ENCODE peak calls at places on chromosomes 7 and 10, in five cellular contexts. O, W, M, Z and P are unnamed samples.

GRCh38 chr10:101085846-101086245 is 24.1 kb downstream of the KAZALD1 start:
- DNase-seq in O (no peak), M (no peak), Z (no peak), W (no peak), P (no peak)

GRCh38 chr7:142319970-142320369 is 62.1 kb upstream of the PRSS58 start:
- DNase-seq in Z (no peak), M (no peak), O (peak; percentile 50), W (no peak), P (no peak)

GRCh38 chr10:86025509-86025908 is 341.1 kb downstream of the GRID1 start:
- DNase-seq in W (no peak), M (no peak), Z (no peak), O (no peak), P (no peak)

GRCh38 chr10:121900443-121901174 is 27.2 kb downstream of the ATE1 start:
- DNase-seq in O (peak; percentile 38), Z (no peak), M (peak; percentile 62), W (no peak), P (peak; percentile 52)

GRCh38 chr10:14500172-14500765 is 169.5 kb upstream of the FRMD4A start:
- DNase-seq in M (no peak), O (no peak), W (no peak), Z (no peak), P (no peak)

GRCh38 chr10:66931340-66931948 is 5.6 kb downstream of the LRRTM3 start:
- DNase-seq in M (peak; percentile 43), Z (no peak), O (peak; percentile 50), W (peak; percentile 8), P (peak; percentile 55)

GRCh38 chr7:30321992-30322637 is 37.7 kb downstream of the ZNRF2 start:
- DNase-seq in Z (no peak), W (peak; percentile 74), M (no peak), O (no peak), P (no peak)

GRCh38 chr7:35993663-35994622 is 159.1 kb upstream of the EEPD1 start:
- DNase-seq in Z (no peak), O (no peak), W (no peak), M (peak; percentile 30), P (no peak)

GRCh38 chr7:154627571-154628290 is 375.2 kb downstream of the PAXIP1 start:
- DNase-seq in W (no peak), M (no peak), O (no peak), Z (no peak), P (no peak)

GRCh38 chr10:129877773-129878371 is 86.2 kb downstream of the EBF3 start:
- DNase-seq in W (no peak), M (peak; percentile 28), Z (no peak), O (peak; percentile 61), P (no peak)

GRCh38 chr10:131982185-131982756 is 548 bp upstream of the BNIP3 start:
- DNase-seq in Z (no peak), W (no peak), O (peak; percentile 26), M (no peak), P (no peak)

GRCh38 chr10:3873728-3874461 is 88.9 kb upstream of the KLF6 start:
- DNase-seq in Z (no peak), O (peak; percentile 41), W (peak; percentile 83), M (peak; percentile 79), P (peak; percentile 51)

GRCh38 chr7:26042237-26042636 is 109.8 kb upstream of the NFE2L3 start:
- DNase-seq in Z (no peak), O (no peak), W (no peak), M (no peak), P (no peak)

GRCh38 chr7:3300221-3300650 is 816 bp upstream of the SDK1 start:
- DNase-seq in M (peak; percentile 3), W (no peak), O (no peak), Z (no peak), P (no peak)

GRCh38 chr7:11910253-11910652 is 78.3 kb upstream of the THSD7A start:
- DNase-seq in Z (no peak), O (no peak), M (no peak), W (no peak), P (no peak)

GRCh38 chr10:119466076-119466475 is 76.4 kb downstream of the RGS10 start:
- DNase-seq in W (no peak), M (no peak), Z (no peak), O (no peak), P (no peak)

GRCh38 chr10:70538731-70539338 is 60.3 kb downstream of the PALD1 start:
- DNase-seq in W (no peak), M (no peak), Z (no peak), O (no peak), P (no peak)

GRCh38 chr10:70536196-70536920 is 57.8 kb downstream of the PALD1 start:
- DNase-seq in Z (no peak), W (no peak), M (no peak), O (no peak), P (no peak)

GRCh38 chr10:70539471-70539870 is 60.9 kb downstream of the PALD1 start:
- DNase-seq in Z (no peak), O (no peak), W (no peak), M (no peak), P (no peak)

GRCh38 chr10:70538195-70538520 is 59.6 kb downstream of the PALD1 start:
- DNase-seq in O (no peak), W (no peak), Z (no peak), M (no peak), P (no peak)

DNA sequence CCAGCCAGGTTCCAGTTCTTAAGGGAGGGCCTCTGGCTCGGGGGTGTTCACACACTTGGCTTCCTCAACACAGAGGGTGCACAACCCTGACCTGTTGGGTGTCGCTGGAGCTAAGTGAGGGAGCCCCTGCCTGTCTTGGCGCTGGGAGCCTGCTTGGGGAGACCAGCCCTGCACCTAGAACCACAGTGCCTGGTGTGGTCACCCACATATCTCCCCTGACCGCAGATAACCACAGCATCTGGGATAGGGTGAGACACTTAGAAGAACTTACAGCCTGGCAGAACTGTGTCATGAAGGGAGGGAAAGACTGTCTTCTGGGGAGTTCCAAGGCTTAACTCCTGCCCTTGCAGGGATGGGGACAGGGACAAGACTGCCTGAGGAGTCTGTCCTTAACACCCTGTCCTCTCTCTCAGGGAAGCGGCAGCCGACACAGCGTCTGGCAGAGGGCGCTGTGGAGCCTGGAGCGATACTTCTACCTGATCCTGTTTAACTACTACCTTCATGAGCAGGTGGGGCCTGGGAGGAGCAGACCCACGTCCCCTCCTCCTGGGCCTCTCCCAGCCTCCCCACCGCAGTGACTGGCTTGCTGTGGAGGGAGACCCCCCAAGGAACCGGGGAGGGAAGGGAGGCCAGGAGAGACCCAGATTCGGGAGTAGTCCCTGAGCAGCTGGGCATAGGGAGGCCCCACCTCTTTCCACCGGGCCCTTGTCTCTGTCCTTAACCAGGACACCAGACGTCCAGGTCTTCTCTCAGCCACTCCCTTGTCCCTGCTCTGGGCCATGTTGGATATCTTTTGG is 59.0 kb downstream of the PALD1 start:
- DNase-seq in O (peak; percentile 64), Z (no peak), M (peak; percentile 31), W (no peak), P (no peak)
- TF ChIP-seq MAX in O (no peak), Z (peak; percentile 33), M (no peak), W (no peak), P (no peak)

GRCh38 chr7:47447621-47448349 is 134.1 kb downstream of the TNS3 start:
- DNase-seq in W (no peak), O (no peak), M (no peak), Z (no peak), P (no peak)

GRCh38 chr7:47446871-47447466 is 134.9 kb downstream of the TNS3 start:
- DNase-seq in Z (no peak), W (no peak), M (peak; percentile 48), O (no peak), P (no peak)

GRCh38 chr7:47451851-47452205 is 130.1 kb downstream of the TNS3 start:
- DNase-seq in M (no peak), O (no peak), W (no peak), Z (no peak), P (no peak)

GRCh38 chr7:47449810-47450586 is 131.9 kb downstream of the TNS3 start:
- DNase-seq in Z (no peak), M (no peak), W (no peak), O (no peak), P (no peak)

DNA sequence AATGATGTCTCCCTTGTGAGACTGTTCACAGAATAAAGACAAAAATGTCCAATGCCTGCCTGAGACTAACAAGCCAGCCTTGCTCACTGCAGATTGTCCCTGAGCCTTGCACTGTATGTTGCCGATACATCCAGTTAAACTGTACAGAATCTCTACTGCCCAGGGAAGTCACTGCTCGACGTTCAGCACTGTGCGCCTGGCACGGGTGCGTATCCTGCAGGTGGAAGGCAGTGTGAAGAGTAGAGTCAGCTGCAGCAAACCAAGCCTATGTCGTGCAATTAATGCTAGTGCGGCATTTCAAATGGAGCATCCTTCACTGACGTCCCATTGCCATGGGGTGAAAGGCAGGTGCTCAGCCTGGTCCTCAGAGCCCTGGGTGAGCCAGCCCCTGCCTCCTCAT is 132.9 kb downstream of the TNS3 start:
- DNase-seq in O (no peak), Z (no peak), W (no peak), M (no peak), P (no peak)
- H3K4me1 ChIP-seq in O (no peaks in the 10 kb centered on the region), Z (peaks cover 6% of the 10 kb centered on the region), W (no peaks in the 10 kb centered on the region), M (peaks cover 50% of the 10 kb centered on the region), P (peaks cover 11% of the 10 kb centered on the region)

DNA sequence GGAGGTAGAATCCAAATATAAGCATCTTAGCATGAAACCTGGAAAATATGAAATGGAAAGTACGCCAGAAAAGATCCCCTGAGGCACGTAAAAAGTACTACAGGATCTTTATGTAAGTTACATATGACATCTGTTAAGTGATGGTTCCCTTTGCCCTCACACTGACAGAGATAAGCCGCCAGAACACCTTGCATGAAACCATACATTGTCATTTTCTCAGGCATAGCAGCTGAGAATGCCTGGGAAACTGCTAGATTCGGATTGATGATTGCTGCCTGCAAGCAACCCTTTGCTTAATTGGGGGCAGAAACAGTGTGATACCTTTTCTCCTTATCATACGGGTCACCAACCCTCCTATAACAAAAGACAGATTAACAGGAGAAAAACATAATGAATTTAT is 826.6 kb upstream of the LRRN3 start:
- DNase-seq in M (no peak), O (no peak), W (no peak), Z (no peak), P (no peak)
- TF ChIP-seq ATF3 in M (no peak), O (no peak), W (no peak), Z (no peak), P (no peak)

GRCh38 chr10:33067917-33068316 is 109.9 kb upstream of the ITGB1 start:
- DNase-seq in O (no peak), M (no peak), W (no peak), Z (no peak), P (no peak)
- TF ChIP-seq MAX in O (no peak), M (no peak), W (no peak), Z (no peak), P (no peak)

GRCh38 chr7:80724249-80724871 is 85.9 kb downstream of the CD36 start:
- DNase-seq in W (no peak), Z (no peak), O (no peak), M (peak; percentile 13), P (no peak)
- H3K4me1 ChIP-seq in W (no peaks in the 10 kb centered on the region), Z (no peaks in the 10 kb centered on the region), O (no peaks in the 10 kb centered on the region), M (peaks cover 21% of the 10 kb centered on the region), P (peaks cover 31% of the 10 kb centered on the region)